ENCODE peak calls at places on chromosomes 4 and X, in four cellular contexts. X is K562, T is HepG2, K is HCT116. U is an unnamed sample. For H3K27me3, the result is how much of the 10 kb centered on the place peaks cover.

GRCh38 chrX:47581731-47582647 is at the start of gene TIMP1:
- DNase-seq in T (peak), X (peak), K (peak), U (no peak)

GRCh38 chr4:85756938-85757337 is 282.0 kb downstream of the ARHGAP24 start:
- DNase-seq in K (no peak), X (peak), T (no peak), U (no peak)

GRCh38 chr4:65502151-65502691 is 168.1 kb downstream of the EPHA5 start:
- DNase-seq in T (no peak), K (no peak), X (no peak), U (peak)

GRCh38 chr4:48683784-48684666 is 96.1 kb downstream of the FRYL start:
- DNase-seq in K (no peak), T (no peak), X (peak), U (no peak)

GRCh38 chr4:22942920-22943559 is 250.3 kb downstream of the GBA3 start:
- DNase-seq in T (no peak), X (no peak), K (no peak), U (no peak)

GRCh38 chrX:57121162-57121741 is at the start of gene SPIN2B:
- DNase-seq in T (peak), X (peak), K (peak), U (peak)

GRCh38 chrX:16739574-16739973 is 20.2 kb downstream of the SYAP1 start:
- DNase-seq in X (no peak), T (peak), K (no peak), U (no peak)

GRCh38 chr4:2413821-2414610 is 4.4 kb downstream of the ZFYVE28 start:
- DNase-seq in X (peak), T (no peak), K (no peak), U (no peak)

GRCh38 chr4:126533176-126533575 is 1099.6 kb upstream of the INTU start:
- DNase-seq in X (no peak), T (no peak), K (no peak), U (no peak)

GRCh38 chr4:2266181-2266580 is 4.3 kb upstream of the MXD4 start:
- DNase-seq in X (no peak), T (no peak), K (no peak), U (no peak)

GRCh38 chr4:183348706-183349659 is 26.8 kb upstream of the CLDN24 start:
- DNase-seq in X (peak), K (no peak), T (no peak), U (no peak)

GRCh38 chr4:53855886-53856260 is 208.5 kb downstream of the CHIC2 start:
- DNase-seq in K (no peak), T (no peak), X (no peak), U (no peak)

GRCh38 chr4:119834901-119835300 is 206.3 kb upstream of the PDE5A start:
- DNase-seq in X (no peak), T (no peak), K (no peak), U (no peak)

GRCh38 chr4:128566688-128567087 is 242.8 kb upstream of the JADE1 start:
- DNase-seq in T (no peak), K (no peak), X (no peak), U (no peak)

GRCh38 chrX:68807818-68808217 is 21.0 kb upstream of the EFNB1 start:
- DNase-seq in X (peak), T (no peak), K (peak), U (no peak)

GRCh38 chr4:87188932-87189331 is 31.5 kb downstream of the KLHL8 start:
- DNase-seq in X (no peak), T (no peak), K (no peak), U (no peak)

GRCh38 chr4:84579410-84579791 is 3.5 kb upstream of the CDS1 start:
- DNase-seq in T (no peak), X (no peak), K (no peak), U (no peak)

GRCh38 chr4:84573335-84573734 is 9.6 kb upstream of the CDS1 start:
- DNase-seq in X (no peak), T (no peak), K (no peak), U (no peak)

GRCh38 chr4:84569009-84569408 is 13.9 kb upstream of the CDS1 start:
- DNase-seq in X (no peak), K (no peak), T (no peak), U (no peak)

GRCh38 chr4:84578540-84579409 is 4.2 kb upstream of the CDS1 start:
- DNase-seq in T (peak), K (peak), X (peak), U (peak)

DNA sequence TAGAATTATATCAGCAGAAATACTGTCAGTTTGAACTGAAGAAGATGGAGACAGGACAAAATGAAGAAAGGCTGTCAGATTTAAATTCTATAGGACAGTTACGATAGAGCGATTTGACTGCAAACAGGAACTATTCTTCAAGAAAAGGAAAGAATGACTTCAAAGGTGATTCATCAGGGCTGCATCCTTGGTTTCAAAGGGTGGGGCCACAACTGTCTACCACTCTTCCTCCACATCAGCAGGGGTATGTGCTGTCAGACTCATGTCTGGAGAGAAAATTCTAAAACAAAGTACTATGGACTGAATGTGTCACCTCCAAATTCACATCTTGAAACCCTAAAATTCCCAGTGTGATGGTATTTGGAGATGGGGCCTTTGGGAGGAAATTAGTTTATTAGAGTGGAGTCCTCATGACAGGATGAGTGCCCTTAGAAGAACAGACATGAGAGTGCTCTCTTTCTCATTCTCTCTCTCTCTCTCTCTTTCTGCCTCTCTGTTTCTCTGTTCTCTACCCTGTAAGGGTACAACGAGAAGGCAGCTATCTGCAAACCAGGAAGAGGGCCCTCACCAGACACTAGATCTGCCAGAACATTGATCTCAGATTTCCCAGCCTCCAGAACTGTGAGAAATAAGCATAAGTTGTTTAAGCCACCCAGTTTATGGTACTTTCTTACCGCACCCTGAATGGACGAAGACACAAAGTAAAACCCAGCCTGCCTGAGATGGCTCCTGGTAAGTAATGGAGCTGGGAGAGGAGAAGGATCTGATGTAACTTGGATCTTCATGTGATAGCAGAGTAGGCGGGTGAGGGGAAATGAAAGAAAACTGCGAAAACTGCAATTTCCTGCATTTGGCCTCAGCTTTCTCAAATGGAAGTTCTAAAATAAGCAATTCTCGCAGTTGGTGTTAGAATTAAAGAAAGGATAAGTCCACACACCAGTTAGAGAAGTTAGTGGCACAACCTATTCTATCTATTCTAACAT is 8.9 kb upstream of the CDS1 start:
- DNase-seq in T (no peak), X (no peak), K (no peak), U (no peak)
- H3K27me3 ChIP-seq in T (under half), X (under half), K (under half), U (under half)

DNA sequence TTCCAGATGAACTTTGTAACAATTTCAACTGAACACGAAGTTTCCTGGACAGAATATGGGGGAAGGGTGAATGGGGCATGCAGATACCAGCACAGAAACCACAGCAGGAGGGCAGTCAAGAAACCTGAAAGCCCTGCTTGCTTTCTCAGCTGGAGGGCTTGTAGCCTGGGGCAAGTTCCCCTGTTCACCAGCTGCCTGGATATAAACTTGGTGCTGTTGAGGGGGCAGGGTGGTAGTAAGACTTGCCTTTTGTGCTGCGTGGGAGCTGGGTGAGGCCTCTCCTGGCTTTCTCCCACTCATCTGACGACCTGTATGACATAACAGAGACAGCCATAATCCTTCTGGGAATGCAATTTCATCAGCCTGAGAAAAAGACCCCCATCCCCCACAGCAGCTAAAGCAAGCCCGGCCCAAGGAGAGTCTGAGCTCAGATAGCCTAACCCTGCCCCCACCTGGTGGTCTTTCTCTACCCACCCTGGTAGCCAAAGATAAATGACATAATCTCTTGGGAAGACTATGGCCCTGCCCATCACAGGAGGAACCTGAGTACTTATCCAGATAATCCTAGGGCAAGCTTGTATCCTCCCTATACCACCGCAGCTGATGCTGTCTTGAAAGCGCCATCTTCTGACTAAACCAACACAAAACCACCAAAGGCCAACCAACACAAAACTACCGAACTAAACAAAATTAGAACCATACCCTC is 234.3 kb downstream of the LAS1L start:
- DNase-seq in X (no peak), K (no peak), T (peak), U (no peak)
- TF ChIP-seq TCF7L2 in X (no peak), K (no peak), T (no peak), U (no peak)

DNA sequence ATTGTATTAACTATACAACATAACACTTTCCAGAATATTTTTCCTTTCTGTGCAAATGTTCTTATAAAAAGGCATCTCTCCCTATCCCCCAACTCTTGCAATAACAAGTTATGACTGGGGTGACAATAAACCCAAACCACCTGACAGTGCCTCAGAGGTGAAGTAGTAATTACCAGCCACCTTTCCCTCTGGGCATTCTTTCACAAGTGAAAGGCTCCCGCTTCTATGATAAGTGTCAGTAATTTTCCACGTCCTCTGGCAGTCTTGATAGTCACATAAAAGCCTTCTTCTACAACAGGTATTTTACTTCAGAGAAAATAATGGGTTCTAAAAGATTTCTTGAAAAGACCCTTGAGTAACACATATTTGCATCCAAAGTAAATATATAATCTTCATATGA is 82.7 kb downstream of the MANBA start:
- DNase-seq in K (no peak), T (no peak), X (no peak), U (no peak)
- TF ChIP-seq REST in K (no peak), T (no peak), X (no peak), U (no peak)

DNA sequence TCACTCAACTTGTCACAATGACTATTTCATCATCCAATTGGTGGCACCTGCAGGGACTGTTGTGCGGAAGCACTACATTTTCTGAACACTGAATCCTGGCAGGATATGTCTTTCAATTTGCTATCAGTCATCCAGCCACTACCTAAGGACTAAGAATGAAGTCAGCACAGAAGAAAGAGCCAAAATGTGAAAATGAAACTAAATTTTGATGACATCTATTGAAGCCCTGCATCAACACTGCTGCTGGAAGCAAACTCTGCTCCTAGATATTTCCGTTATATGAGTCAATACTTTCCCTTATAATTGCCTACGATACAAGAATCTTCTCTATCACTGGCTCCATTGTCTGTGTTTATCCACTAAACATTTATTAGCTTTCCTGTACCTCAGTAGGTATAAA is 917.9 kb downstream of the RAPGEF2 start:
- DNase-seq in T (no peak), K (no peak), X (no peak), U (no peak)
- H3K27me3 ChIP-seq in T (under half), K (under half), X (under half), U (under half)

GRCh38 chr4:154033921-154034320 is 245.0 kb upstream of the SFRP2 start:
- DNase-seq in T (no peak), X (no peak), K (no peak), U (no peak)

GRCh38 chr4:154032914-154033313 is 244.0 kb upstream of the SFRP2 start:
- DNase-seq in X (no peak), K (no peak), T (no peak), U (no peak)

GRCh38 chr4:154029171-154029570 is 240.3 kb upstream of the SFRP2 start:
- DNase-seq in T (no peak), X (no peak), K (no peak), U (no peak)

GRCh38 chr4:154030747-154031146 is 241.9 kb upstream of the SFRP2 start:
- DNase-seq in K (no peak), X (no peak), T (no peak), U (no peak)

DNA sequence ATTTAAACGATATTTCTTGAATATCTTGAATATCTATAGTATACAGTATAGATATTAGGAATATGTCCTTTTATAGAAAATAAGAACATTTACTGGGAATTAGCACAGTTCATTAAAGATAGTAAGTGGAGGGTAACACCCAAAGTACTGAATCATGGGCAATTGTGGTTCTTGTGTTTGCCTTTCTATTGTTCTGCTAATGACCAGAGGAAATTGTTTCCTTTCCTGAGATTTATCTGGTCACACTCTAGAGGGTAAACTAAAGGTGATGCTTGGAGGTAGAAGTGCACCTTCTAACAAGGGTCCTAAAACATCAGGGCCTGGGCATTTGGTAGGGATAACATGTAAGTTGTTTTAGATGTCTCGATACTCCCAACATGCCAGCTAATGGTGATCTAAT is 241.3 kb upstream of the SFRP2 start:
- DNase-seq in X (no peak), K (no peak), T (no peak), U (no peak)
- TF ChIP-seq TCF7L2 in X (no peak), K (no peak), T (no peak), U (no peak)

U was measured in Panc1.